ENCODE peak calls at places on chromosomes 7 and 10, in seven cellular contexts. O, C, A, N, W, R and Y are unnamed samples.

GRCh38 chr7:37208528-37208927 is 240.1 kb downstream of the ELMO1 start:
- DNase-seq in O (peak), C (no peak), A (peak), N (no peak), W (peak), R (peak), Y (peak)

GRCh38 chr10:76071638-76072317 is 640.4 kb downstream of the LRMDA start:
- DNase-seq in O (no peak), C (no peak), A (no peak), N (no peak), W (no peak), R (no peak), Y (no peak)

GRCh38 chr10:132988988-132989387 is 46.6 kb upstream of the CFAP46 start:
- DNase-seq in O (no peak), C (no peak), A (no peak), N (no peak), W (peak), R (no peak), Y (no peak)

GRCh38 chr10:69329721-69330178 is 51.5 kb downstream of the HK1 start:
- DNase-seq in O (no peak), C (no peak), A (no peak), N (no peak), W (no peak), R (no peak), Y (no peak)

GRCh38 chr7:550881-551614 is 31.4 kb upstream of the PDGFA start:
- DNase-seq in O (no peak), C (no peak), A (no peak), N (no peak), W (no peak), R (no peak), Y (no peak)

GRCh38 chr7:137890449-137890916 is 43.7 kb upstream of the DGKI start:
- DNase-seq in O (no peak), C (no peak), A (no peak), N (no peak), W (no peak), R (peak), Y (no peak)

GRCh38 chr7:19294629-19295028 is 149.4 kb upstream of the FERD3L start:
- DNase-seq in O (no peak), C (no peak), A (no peak), N (no peak), W (no peak), R (no peak), Y (no peak)

GRCh38 chr7:124318716-124319115 is 285.8 kb upstream of the TMEM229A start:
- DNase-seq in O (no peak), C (no peak), A (no peak), N (no peak), W (no peak), R (no peak), Y (no peak)

GRCh38 chr10:33157108-33157507 is 177.4 kb downstream of the NRP1 start:
- DNase-seq in O (no peak), C (no peak), A (no peak), N (no peak), W (no peak), R (no peak), Y (no peak)

GRCh38 chr10:21449288-21449966 is 76.1 kb downstream of the SKIDA1 start:
- DNase-seq in O (no peak), C (no peak), A (no peak), N (no peak), W (no peak), R (no peak), Y (no peak)